ENCODE peak calls at places on chromosomes 7 and 10, in nine cellular contexts. S is activated naive CD4-positive, alpha-beta T cell treated with anti-CD3 and anti-CD28 coated beads for 36 hours; I is ACHN; K is HT1080; H is kidney tubule cell; A is NCI-H1105; M is AG09309; O is activated CD4-positive, alpha-beta T cell treated with anti-CD3 and anti-CD28 coated beads, Interleukin-2, amount 50 U/mL, for 48 hours; J is spleen. L is an unnamed sample.

GRCh38 chr7:129354428-129355157 is 79.6 kb upstream of the STRIP2 start:
- DNase-seq in A (no peak), S (no peak), H (no peak), M (no peak), K (no peak), J (no peak), I (no peak), O (no peak), L (no peak)

GRCh38 chr7:41821521-41822213 is 118.8 kb upstream of the INHBA start:
- DNase-seq in H (no peak), J (no peak), M (no peak), I (no peak), O (no peak), K (no peak), S (no peak), A (no peak), L (no peak)

GRCh38 chr10:13086051-13086450 is 13.9 kb upstream of the OPTN start:
- DNase-seq in O (no peak), M (no peak), S (no peak), J (no peak), I (no peak), K (no peak), A (no peak), H (no peak), L (no peak)

GRCh38 chr10:77571490-77571889 is 66.1 kb downstream of the KCNMA1 start:
- DNase-seq in H (no peak), J (no peak), O (no peak), M (no peak), K (no peak), I (no peak), S (no peak), A (peak; percentile 49), L (peak; percentile 67)

GRCh38 chr10:3671431-3671955 is 113.5 kb downstream of the KLF6 start:
- DNase-seq in J (no peak), H (no peak), A (no peak), S (no peak), I (no peak), K (no peak), O (no peak), M (no peak), L (no peak)

GRCh38 chr7:21915140-21915539 is 30.6 kb downstream of the CDCA7L start:
- DNase-seq in I (no peak), O (no peak), J (no peak), M (no peak), K (no peak), H (no peak), A (no peak), S (no peak), L (no peak)

GRCh38 chr7:11548532-11548931 is 283.5 kb downstream of the THSD7A start:
- DNase-seq in K (no peak), O (no peak), S (no peak), I (no peak), M (no peak), J (no peak), H (no peak), A (no peak), L (no peak)

GRCh38 chr7:137718360-137718759 is 128.4 kb downstream of the DGKI start:
- DNase-seq in K (no peak), J (no peak), H (no peak), M (no peak), A (no peak), I (no peak), O (no peak), S (no peak), L (no peak)

GRCh38 chr10:102324061-102324460 is 71.4 kb upstream of the NFKB2 start:
- DNase-seq in O (no peak), A (no peak), S (no peak), K (no peak), H (no peak), J (no peak), M (no peak), I (no peak), L (no peak)

GRCh38 chr10:87541114-87541513 is 36.4 kb downstream of the MINPP1 start:
- DNase-seq in H (no peak), A (no peak), O (no peak), I (no peak), J (no peak), S (no peak), M (no peak), K (no peak), L (no peak)

GRCh38 chr7:15334524-15335269 is 227.1 kb downstream of the AGMO start:
- DNase-seq in M (no peak), A (peak; percentile 15), I (no peak), K (no peak), S (no peak), J (no peak), O (no peak), H (no peak), L (no peak)

GRCh38 chr10:86299562-86299961 is 67.0 kb downstream of the GRID1 start:
- DNase-seq in I (no peak), O (no peak), H (no peak), J (peak; percentile 28), A (no peak), S (no peak), M (no peak), K (no peak), L (no peak)

GRCh38 chr7:15750741-15751140 is 64.3 kb upstream of the MEOX2 start:
- DNase-seq in H (no peak), M (no peak), O (no peak), A (no peak), K (no peak), J (no peak), I (no peak), S (no peak), L (no peak)

GRCh38 chr10:12382157-12382548 is 32.8 kb downstream of the CAMK1D start:
- DNase-seq in A (no peak), J (no peak), K (no peak), H (no peak), S (no peak), M (no peak), I (no peak), O (no peak), L (no peak)

GRCh38 chr7:3179456-3179855 is 121.6 kb upstream of the SDK1 start:
- DNase-seq in I (no peak), O (no peak), K (no peak), J (no peak), A (no peak), S (no peak), H (no peak), M (no peak), L (no peak)

GRCh38 chr10:77877461-77878344 is 48.9 kb downstream of the DLG5 start:
- DNase-seq in O (no peak), M (no peak), A (no peak), S (peak; percentile 40), H (peak; percentile 52), J (peak; percentile 87), I (no peak), K (no peak), L (no peak)

GRCh38 chr7:150977382-150978135 is 562 bp downstream of the KCNH2 start:
- DNase-seq in S (no peak), I (no peak), O (no peak), M (no peak), H (no peak), K (no peak), J (no peak), A (no peak), L (no peak)

GRCh38 chr10:115555887-115556402 is 462.8 kb downstream of the ATRNL1 start:
- DNase-seq in O (no peak), K (no peak), H (no peak), S (no peak), A (no peak), J (no peak), M (no peak), I (no peak), L (no peak)

GRCh38 chr7:123616244-123616643 is 14.6 kb downstream of the ASB15 start:
- DNase-seq in I (no peak), S (no peak), K (no peak), M (no peak), J (no peak), O (no peak), A (no peak), H (no peak), L (no peak)

GRCh38 chr7:842436-843031 is 10.3 kb downstream of the SUN1 start:
- DNase-seq in S (no peak), I (no peak), K (no peak), J (peak; percentile 51), H (no peak), A (no peak), M (no peak), O (no peak), L (no peak)

GRCh38 chr7:50182734-50183133 is 89.7 kb upstream of the ZPBP start:
- DNase-seq in M (no peak), K (peak; percentile 28), H (no peak), A (no peak), S (no peak), J (no peak), I (no peak), O (no peak), L (no peak)

GRCh38 chr7:152608208-152608607 is 67.7 kb downstream of the XRCC2 start:
- DNase-seq in H (no peak), O (no peak), J (no peak), M (no peak), I (no peak), A (no peak), K (no peak), S (no peak), L (no peak)